ENCODE peak calls at places on chromosome 6, in five cellular contexts. X is stimulated activated CD8-positive, alpha-beta memory T cell treated with anti-CD3 and anti-CD28 coated beads, Interleukin-2, amount 100 ng/mL, for 1 hour; R is non-pigmented ciliary epithelial cell; Y is nephron progenitor cell; H is DND-41. F is an unnamed sample.

GRCh38 chr6:149098700-149099276 is 218.7 kb upstream of the TAB2 start:
- DNase-seq in X (no peak), R (no peak), Y (no peak), H (no peak), F (no peak)

GRCh38 chr6:56771929-56772607 is 129.4 kb upstream of the DST start:
- DNase-seq in X (no peak), R (no peak), Y (no peak), H (no peak), F (no peak)

GRCh38 chr6:30793521-30794194 is 49.3 kb upstream of the IER3 start:
- DNase-seq in X (no peak), R (no peak), Y (no peak), H (peak; percentile 20), F (no peak)

GRCh38 chr6:118464620-118465019 is 83.5 kb upstream of the PLN start:
- DNase-seq in X (no peak), R (no peak), Y (no peak), H (no peak), F (no peak)

GRCh38 chr6:15547379-15547778 is 115.4 kb downstream of the DTNBP1 start:
- DNase-seq in X (no peak), R (no peak), Y (no peak), H (no peak), F (no peak)

GRCh38 chr6:32439708-32440214 is at the start of gene HLA-DRA:
- DNase-seq in X (no peak), R (no peak), Y (peak; percentile 15), H (no peak), F (no peak)

GRCh38 chr6:34474754-34475153 is 8.9 kb downstream of the PACSIN1 start:
- DNase-seq in X (no peak), R (no peak), Y (no peak), H (no peak), F (no peak)

GRCh38 chr6:72911463-72912153 is 289.7 kb downstream of the KCNQ5 start:
- DNase-seq in X (no peak), R (peak; percentile 2), Y (no peak), H (no peak), F (no peak)

GRCh38 chr6:25012657-25013056 is 76.9 kb upstream of the RIPOR2 start:
- DNase-seq in X (no peak), R (no peak), Y (no peak), H (no peak), F (no peak)

GRCh38 chr6:164216368-164216767 is 801.9 kb downstream of the QKI start:
- DNase-seq in X (no peak), R (no peak), Y (no peak), H (no peak), F (no peak)